ENCODE peak calls at places on chromosomes 11 and 22, in six cellular contexts. One of them, this sample, is unnamed.

GRCh38 chr11:82533628-82534353 is 199.9 kb downstream of the FAM181B start:
- DNase-seq in transverse colon: no peak
- DNase-seq in body of pancreas: no peak
- DNase-seq in K562: no peak
- DNase-seq in adrenal gland: no peak
- DNase-seq in esophagus squamous epithelium: no peak
- DNase-seq in this sample: no peak

GRCh38 chr11:21888814-21889213 is 304.1 kb upstream of the ANO5 start:
- DNase-seq in transverse colon: no peak
- DNase-seq in body of pancreas: no peak
- DNase-seq in K562: no peak
- DNase-seq in adrenal gland: no peak
- DNase-seq in esophagus squamous epithelium: no peak
- DNase-seq in this sample: no peak

GRCh38 chr22:39325392-39325932 is 6.0 kb upstream of the RPL3 start:
- DNase-seq in transverse colon: no peak
- DNase-seq in body of pancreas: no peak
- DNase-seq in K562: no peak
- DNase-seq in adrenal gland: no peak
- DNase-seq in esophagus squamous epithelium: no peak
- DNase-seq in this sample: no peak

GRCh38 chr11:13009921-13010736 is 1.0 kb downstream of the RASSF10 start:
- DNase-seq in transverse colon: no peak
- DNase-seq in body of pancreas: peak; percentile 17
- DNase-seq in K562: no peak
- DNase-seq in adrenal gland: no peak
- DNase-seq in esophagus squamous epithelium: no peak
- DNase-seq in this sample: no peak

GRCh38 chr22:49971232-49972162 is 10.9 kb downstream of the PIM3 start:
- DNase-seq in transverse colon: peak; percentile 92
- DNase-seq in body of pancreas: peak; percentile 67
- DNase-seq in K562: peak; percentile 78
- DNase-seq in adrenal gland: peak; percentile 90
- DNase-seq in esophagus squamous epithelium: no peak
- DNase-seq in this sample: peak; percentile 77

GRCh38 chr11:13954591-13954990 is 7.9 kb upstream of the SPON1 start:
- DNase-seq in transverse colon: no peak
- DNase-seq in body of pancreas: no peak
- DNase-seq in K562: no peak
- DNase-seq in adrenal gland: no peak
- DNase-seq in esophagus squamous epithelium: no peak
- DNase-seq in this sample: no peak

GRCh38 chr11:9990221-9990973 is 303.6 kb downstream of the SBF2 start:
- DNase-seq in transverse colon: no peak
- DNase-seq in body of pancreas: no peak
- DNase-seq in K562: no peak
- DNase-seq in adrenal gland: no peak
- DNase-seq in esophagus squamous epithelium: no peak
- DNase-seq in this sample: no peak

GRCh38 chr11:128790200-128790599 is 76.9 kb downstream of the KCNJ1 start:
- DNase-seq in transverse colon: no peak
- DNase-seq in body of pancreas: peak; percentile 47
- DNase-seq in K562: no peak
- DNase-seq in adrenal gland: peak; percentile 39
- DNase-seq in esophagus squamous epithelium: no peak
- DNase-seq in this sample: peak; percentile 83

GRCh38 chr11:102111011-102111786 is 952 bp downstream of the YAP1 start:
- DNase-seq in transverse colon: peak; percentile 71
- DNase-seq in body of pancreas: peak; percentile 72
- DNase-seq in K562: no peak
- DNase-seq in adrenal gland: peak; percentile 84
- DNase-seq in esophagus squamous epithelium: no peak
- DNase-seq in this sample: peak; percentile 79

GRCh38 chr11:121023848-121024751 is at the start of gene TBCEL:
- DNase-seq in transverse colon: peak; percentile 83
- DNase-seq in body of pancreas: peak; percentile 85
- DNase-seq in K562: peak; percentile 90
- DNase-seq in adrenal gland: peak; percentile 90
- DNase-seq in esophagus squamous epithelium: peak; percentile 40
- DNase-seq in this sample: peak; percentile 95

GRCh38 chr11:10438451-10438850 is 16.6 kb upstream of the AMPD3 start:
- DNase-seq in transverse colon: no peak
- DNase-seq in body of pancreas: no peak
- DNase-seq in K562: no peak
- DNase-seq in adrenal gland: no peak
- DNase-seq in esophagus squamous epithelium: no peak
- DNase-seq in this sample: no peak

GRCh38 chr22:35648066-35649025 is at the start of gene APOL6:
- DNase-seq in transverse colon: peak; percentile 67
- DNase-seq in body of pancreas: no peak
- DNase-seq in K562: peak; percentile 22
- DNase-seq in adrenal gland: peak; percentile 67
- DNase-seq in esophagus squamous epithelium: no peak
- DNase-seq in this sample: no peak

GRCh38 chr11:9210922-9211320 is 54.2 kb downstream of the DENND5A start:
- DNase-seq in transverse colon: no peak
- DNase-seq in body of pancreas: no peak
- DNase-seq in K562: no peak
- DNase-seq in adrenal gland: no peak
- DNase-seq in esophagus squamous epithelium: no peak
- DNase-seq in this sample: no peak

GRCh38 chr22:21650823-21651520 is 8.9 kb downstream of the SDF2L1 start:
- DNase-seq in transverse colon: no peak
- DNase-seq in body of pancreas: no peak
- DNase-seq in K562: no peak
- DNase-seq in adrenal gland: no peak
- DNase-seq in esophagus squamous epithelium: no peak
- DNase-seq in this sample: no peak

GRCh38 chr11:63682045-63682915 is 980 bp downstream of the RTN3 start:
- DNase-seq in transverse colon: peak; percentile 48
- DNase-seq in body of pancreas: peak; percentile 29
- DNase-seq in K562: peak; percentile 30
- DNase-seq in adrenal gland: peak; percentile 44
- DNase-seq in esophagus squamous epithelium: no peak
- DNase-seq in this sample: peak; percentile 32

GRCh38 chr11:64868904-64869570 is 9.4 kb downstream of the EHD1 start:
- DNase-seq in transverse colon: no peak
- DNase-seq in body of pancreas: no peak
- DNase-seq in K562: no peak
- DNase-seq in adrenal gland: no peak
- DNase-seq in esophagus squamous epithelium: no peak
- DNase-seq in this sample: no peak

GRCh38 chr22:40967120-40967760 is 16.1 kb downstream of the RBX1 start:
- DNase-seq in transverse colon: no peak
- DNase-seq in body of pancreas: no peak
- DNase-seq in K562: no peak
- DNase-seq in adrenal gland: no peak
- DNase-seq in esophagus squamous epithelium: no peak
- DNase-seq in this sample: no peak

GRCh38 chr11:56521955-56522354 is 21.1 kb downstream of the OR5M11 start:
- DNase-seq in transverse colon: peak; percentile 19
- DNase-seq in body of pancreas: no peak
- DNase-seq in K562: no peak
- DNase-seq in adrenal gland: no peak
- DNase-seq in esophagus squamous epithelium: no peak
- DNase-seq in this sample: no peak

GRCh38 chr22:29710922-29711593 is 8.7 kb upstream of the CABP7 start:
- DNase-seq in transverse colon: peak; percentile 41
- DNase-seq in body of pancreas: peak; percentile 61
- DNase-seq in K562: no peak
- DNase-seq in adrenal gland: peak; percentile 96
- DNase-seq in esophagus squamous epithelium: no peak
- DNase-seq in this sample: peak; percentile 80

GRCh38 chr11:47355283-47356128 is 3.0 kb upstream of the MYBPC3 start:
- DNase-seq in transverse colon: peak; percentile 97
- DNase-seq in body of pancreas: peak; percentile 99
- DNase-seq in K562: peak; percentile 81
- DNase-seq in adrenal gland: peak; percentile 98
- DNase-seq in esophagus squamous epithelium: no peak
- DNase-seq in this sample: peak; percentile 97

GRCh38 chr22:42388130-42388797 is 43.9 kb downstream of the NFAM1 start:
- DNase-seq in transverse colon: no peak
- DNase-seq in body of pancreas: peak; percentile 23
- DNase-seq in K562: peak; percentile 22
- DNase-seq in adrenal gland: no peak
- DNase-seq in esophagus squamous epithelium: no peak
- DNase-seq in this sample: no peak

GRCh38 chr11:10407055-10407454 is 48.0 kb upstream of the AMPD3 start:
- DNase-seq in transverse colon: no peak
- DNase-seq in body of pancreas: no peak
- DNase-seq in K562: peak; percentile 39
- DNase-seq in adrenal gland: no peak
- DNase-seq in esophagus squamous epithelium: no peak
- DNase-seq in this sample: no peak

GRCh38 chr22:23857606-23858483 is at the start of gene SLC2A11:
- DNase-seq in transverse colon: peak; percentile 97
- DNase-seq in body of pancreas: peak; percentile 96
- DNase-seq in K562: peak; percentile 91
- DNase-seq in adrenal gland: peak; percentile 97
- DNase-seq in esophagus squamous epithelium: peak; percentile 83
- DNase-seq in this sample: peak; percentile 99
- TF ChIP-seq POLR2A in transverse colon: peak; percentile 83
- TF ChIP-seq POLR2A in body of pancreas: peak; percentile 81
- TF ChIP-seq POLR2A in K562: peak; percentile 82
- TF ChIP-seq POLR2A in adrenal gland: peak; percentile 88
- TF ChIP-seq POLR2A in esophagus squamous epithelium: peak; percentile 75
- TF ChIP-seq POLR2A in this sample: peak; percentile 82

GRCh38 chr22:28115426-28115825 is 196.4 kb upstream of the PITPNB start:
- DNase-seq in transverse colon: no peak
- DNase-seq in body of pancreas: no peak
- DNase-seq in K562: no peak
- DNase-seq in adrenal gland: no peak
- DNase-seq in esophagus squamous epithelium: no peak
- DNase-seq in this sample: no peak

GRCh38 chr22:28123989-28124766 is 205.1 kb upstream of the PITPNB start:
- DNase-seq in transverse colon: no peak
- DNase-seq in body of pancreas: no peak
- DNase-seq in K562: no peak
- DNase-seq in adrenal gland: no peak
- DNase-seq in esophagus squamous epithelium: no peak
- DNase-seq in this sample: no peak

GRCh38 chr22:28116261-28116673 is 197.2 kb upstream of the PITPNB start:
- DNase-seq in transverse colon: peak; percentile 14
- DNase-seq in body of pancreas: peak; percentile 29
- DNase-seq in K562: no peak
- DNase-seq in adrenal gland: peak; percentile 13
- DNase-seq in esophagus squamous epithelium: no peak
- DNase-seq in this sample: peak; percentile 55

DNA sequence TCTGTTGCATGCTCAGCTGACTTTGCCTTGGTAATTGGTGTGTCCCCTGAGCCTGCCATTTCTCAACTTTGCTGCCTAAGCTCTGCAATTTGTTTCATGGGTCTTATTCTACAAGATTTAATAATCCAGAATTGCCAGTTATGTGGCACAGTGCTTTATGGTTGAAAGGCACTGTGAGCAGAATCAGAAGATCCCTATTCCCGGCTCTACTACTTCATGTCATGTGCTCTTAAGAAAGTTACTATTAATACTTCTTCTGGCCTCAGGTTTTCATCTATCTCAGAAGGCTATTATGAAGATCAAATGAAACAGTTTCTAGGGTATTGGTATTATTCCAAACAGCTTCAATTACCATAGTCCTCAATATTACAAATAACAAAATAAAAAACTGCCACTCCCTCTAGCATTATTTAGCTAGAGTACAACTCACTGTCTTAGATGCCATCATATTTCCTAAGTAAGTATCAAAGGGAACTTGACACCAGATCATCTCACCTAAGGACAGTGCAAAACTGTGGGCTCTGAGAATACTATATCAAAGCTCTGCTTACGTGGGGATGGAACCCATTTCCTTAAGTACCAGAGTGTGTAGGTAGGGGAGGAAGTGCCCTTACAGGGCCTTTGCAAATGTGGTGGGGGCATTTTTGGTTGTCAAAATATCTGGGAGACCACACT is 200.0 kb upstream of the PITPNB start:
- DNase-seq in transverse colon: no peak
- DNase-seq in body of pancreas: no peak
- DNase-seq in K562: no peak
- DNase-seq in adrenal gland: no peak
- DNase-seq in esophagus squamous epithelium: no peak
- DNase-seq in this sample: no peak
- H3K27ac ChIP-seq in transverse colon: no peak overlapping the region
- H3K27ac ChIP-seq in body of pancreas: no peak overlapping the region
- H3K27ac ChIP-seq in K562: no peak overlapping the region
- H3K27ac ChIP-seq in adrenal gland: no peak overlapping the region
- H3K27ac ChIP-seq in esophagus squamous epithelium: no peak overlapping the region
- H3K27ac ChIP-seq in this sample: peak overlapping the region; percentile 32

DNA sequence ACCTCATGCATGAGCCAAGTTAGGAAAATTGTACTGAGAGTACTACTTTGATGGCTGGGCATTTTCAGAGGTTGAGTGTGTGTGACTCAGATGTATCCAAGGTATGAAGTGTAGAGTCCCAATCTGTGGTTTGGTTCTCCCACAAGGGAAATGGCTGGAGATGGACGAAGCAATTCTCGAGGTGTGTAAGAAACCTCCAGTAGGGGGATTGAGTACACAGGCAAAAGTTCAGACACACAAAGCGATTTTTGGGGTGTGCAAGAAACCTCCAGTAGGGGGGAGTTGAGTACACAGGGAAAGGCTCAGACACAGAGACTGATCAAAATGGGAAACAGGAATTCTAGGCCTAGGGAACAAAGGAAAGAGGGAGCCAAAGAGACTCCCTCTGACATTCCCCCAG is 1536.3 kb downstream of the FAM181B start:
- DNase-seq in transverse colon: no peak
- DNase-seq in body of pancreas: no peak
- DNase-seq in K562: no peak
- DNase-seq in adrenal gland: no peak
- DNase-seq in esophagus squamous epithelium: no peak
- DNase-seq in this sample: no peak
- TF ChIP-seq CTCF in transverse colon: no peak
- TF ChIP-seq CTCF in body of pancreas: no peak
- TF ChIP-seq CTCF in K562: no peak
- TF ChIP-seq CTCF in adrenal gland: no peak
- TF ChIP-seq CTCF in esophagus squamous epithelium: no peak
- TF ChIP-seq CTCF in this sample: no peak

GRCh38 chr11:117248341-117248740 is 15.9 kb downstream of the RNF214 start:
- DNase-seq in transverse colon: no peak
- DNase-seq in body of pancreas: no peak
- DNase-seq in K562: peak; percentile 31
- DNase-seq in adrenal gland: no peak
- DNase-seq in esophagus squamous epithelium: no peak
- DNase-seq in this sample: no peak
- TF ChIP-seq POLR2A in transverse colon: no peak
- TF ChIP-seq POLR2A in body of pancreas: no peak
- TF ChIP-seq POLR2A in K562: no peak
- TF ChIP-seq POLR2A in adrenal gland: no peak
- TF ChIP-seq POLR2A in esophagus squamous epithelium: no peak
- TF ChIP-seq POLR2A in this sample: no peak